ENCODE peak calls at places on chromosomes 3 and 15, in four cellular contexts. One of them, this sample, is unnamed.

GRCh38 chr3:192188218-192188835 is 539.0 kb downstream of the FGF12 start:
- DNase-seq in neuronal stem cell: peak
- DNase-seq in mesenchymal stem cell: peak
- DNase-seq in H1: peak
- DNase-seq in this sample: peak

GRCh38 chr3:119660474-119661150 is at the start of gene POPDC2:
- DNase-seq in neuronal stem cell: no peak
- DNase-seq in mesenchymal stem cell: peak
- DNase-seq in H1: no peak
- DNase-seq in this sample: no peak

GRCh38 chr15:32705450-32705849 is 12.4 kb upstream of the GREM1 start:
- DNase-seq in neuronal stem cell: no peak
- DNase-seq in mesenchymal stem cell: peak
- DNase-seq in H1: no peak
- DNase-seq in this sample: no peak

GRCh38 chr3:165837058-165837525 is at the start of gene BCHE:
- DNase-seq in neuronal stem cell: peak
- DNase-seq in mesenchymal stem cell: peak
- DNase-seq in H1: no peak
- DNase-seq in this sample: no peak

GRCh38 chr3:60094392-60094947 is 1044.6 kb upstream of the CFAP20DC start:
- DNase-seq in neuronal stem cell: no peak
- DNase-seq in mesenchymal stem cell: no peak
- DNase-seq in H1: no peak
- DNase-seq in this sample: no peak

GRCh38 chr3:11803977-11804903 is 42.4 kb downstream of the TAMM41 start:
- DNase-seq in neuronal stem cell: peak
- DNase-seq in mesenchymal stem cell: peak
- DNase-seq in H1: no peak
- DNase-seq in this sample: peak

GRCh38 chr15:58086479-58086878 is 21.0 kb upstream of the ALDH1A2 start:
- DNase-seq in neuronal stem cell: no peak
- DNase-seq in mesenchymal stem cell: no peak
- DNase-seq in H1: no peak
- DNase-seq in this sample: no peak

GRCh38 chr3:152331975-152332374 is 63.2 kb downstream of the MBNL1 start:
- DNase-seq in neuronal stem cell: no peak
- DNase-seq in mesenchymal stem cell: no peak
- DNase-seq in H1: no peak
- DNase-seq in this sample: no peak

GRCh38 chr3:164612751-164613150 is 465.5 kb downstream of the SI start:
- DNase-seq in neuronal stem cell: no peak
- DNase-seq in mesenchymal stem cell: no peak
- DNase-seq in H1: no peak
- DNase-seq in this sample: no peak

GRCh38 chr3:46612324-46612723 is at the start of gene FAM240A:
- DNase-seq in neuronal stem cell: no peak
- DNase-seq in mesenchymal stem cell: no peak
- DNase-seq in H1: peak
- DNase-seq in this sample: no peak

GRCh38 chr3:149620291-149621020 is 37.4 kb downstream of the WWTR1 start:
- DNase-seq in neuronal stem cell: no peak
- DNase-seq in mesenchymal stem cell: peak
- DNase-seq in H1: no peak
- DNase-seq in this sample: peak

GRCh38 chr3:10026084-10026890 is at the start of gene FANCD2:
- DNase-seq in neuronal stem cell: peak
- DNase-seq in mesenchymal stem cell: peak
- DNase-seq in H1: peak
- DNase-seq in this sample: peak

GRCh38 chr3:86990734-86991481 is at the start of gene VGLL3:
- DNase-seq in neuronal stem cell: peak
- DNase-seq in mesenchymal stem cell: peak
- DNase-seq in H1: peak
- DNase-seq in this sample: peak

GRCh38 chr3:167473863-167474262 is at the start of gene SERPINI2:
- DNase-seq in neuronal stem cell: no peak
- DNase-seq in mesenchymal stem cell: no peak
- DNase-seq in H1: no peak
- DNase-seq in this sample: no peak

GRCh38 chr3:165778891-165779290 is 58.3 kb downstream of the BCHE start:
- DNase-seq in neuronal stem cell: no peak
- DNase-seq in mesenchymal stem cell: no peak
- DNase-seq in H1: no peak
- DNase-seq in this sample: no peak

GRCh38 chr3:45440562-45440961 is 52.2 kb downstream of the LARS2 start:
- DNase-seq in neuronal stem cell: no peak
- DNase-seq in mesenchymal stem cell: no peak
- DNase-seq in H1: no peak
- DNase-seq in this sample: no peak

DNA sequence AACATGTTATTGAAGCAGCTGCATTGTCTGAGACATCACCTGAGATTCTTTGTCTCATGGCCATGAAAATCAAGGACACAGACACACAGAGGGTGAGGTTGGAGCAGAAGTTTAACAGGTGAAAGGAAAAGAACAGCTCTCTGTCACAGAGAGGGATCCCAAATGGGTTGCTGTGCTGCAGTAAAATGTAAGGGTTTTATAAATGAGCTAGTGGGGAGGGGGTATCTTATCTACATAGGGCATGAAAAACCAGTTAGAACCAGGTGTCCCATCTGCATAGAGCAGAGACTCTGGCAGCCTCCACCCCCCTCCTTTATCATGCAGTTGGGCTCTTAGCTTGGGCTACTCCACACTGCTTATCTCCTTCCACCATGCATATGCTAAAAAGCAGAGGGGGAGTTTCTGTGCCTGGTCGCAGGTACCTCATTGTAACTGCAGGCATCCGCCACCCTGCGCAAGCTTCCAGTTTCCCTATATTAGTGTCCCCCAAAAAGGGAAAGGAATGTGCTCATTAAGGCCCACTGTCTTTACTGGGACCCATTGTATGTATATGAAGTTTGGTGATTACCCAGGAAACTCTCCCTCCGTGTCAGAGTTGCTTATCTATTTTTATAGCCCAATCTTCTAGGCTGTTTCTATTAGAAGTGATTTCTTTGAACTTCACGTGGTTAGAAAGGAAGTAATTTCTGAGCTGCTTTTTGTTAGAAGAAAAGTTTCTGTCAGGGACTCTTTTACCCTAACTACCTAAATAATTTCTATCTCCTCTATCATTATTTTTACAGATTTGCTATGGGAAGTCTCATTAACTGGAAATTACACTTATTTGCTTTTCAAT is 17.4 kb upstream of the SENP7 start:
- DNase-seq in neuronal stem cell: no peak
- DNase-seq in mesenchymal stem cell: no peak
- DNase-seq in H1: peak
- DNase-seq in this sample: no peak
- H3K4me3 ChIP-seq in neuronal stem cell: no peak
- H3K4me3 ChIP-seq in mesenchymal stem cell: no peak
- H3K4me3 ChIP-seq in H1: no peak
- H3K4me3 ChIP-seq in this sample: no peak

DNA sequence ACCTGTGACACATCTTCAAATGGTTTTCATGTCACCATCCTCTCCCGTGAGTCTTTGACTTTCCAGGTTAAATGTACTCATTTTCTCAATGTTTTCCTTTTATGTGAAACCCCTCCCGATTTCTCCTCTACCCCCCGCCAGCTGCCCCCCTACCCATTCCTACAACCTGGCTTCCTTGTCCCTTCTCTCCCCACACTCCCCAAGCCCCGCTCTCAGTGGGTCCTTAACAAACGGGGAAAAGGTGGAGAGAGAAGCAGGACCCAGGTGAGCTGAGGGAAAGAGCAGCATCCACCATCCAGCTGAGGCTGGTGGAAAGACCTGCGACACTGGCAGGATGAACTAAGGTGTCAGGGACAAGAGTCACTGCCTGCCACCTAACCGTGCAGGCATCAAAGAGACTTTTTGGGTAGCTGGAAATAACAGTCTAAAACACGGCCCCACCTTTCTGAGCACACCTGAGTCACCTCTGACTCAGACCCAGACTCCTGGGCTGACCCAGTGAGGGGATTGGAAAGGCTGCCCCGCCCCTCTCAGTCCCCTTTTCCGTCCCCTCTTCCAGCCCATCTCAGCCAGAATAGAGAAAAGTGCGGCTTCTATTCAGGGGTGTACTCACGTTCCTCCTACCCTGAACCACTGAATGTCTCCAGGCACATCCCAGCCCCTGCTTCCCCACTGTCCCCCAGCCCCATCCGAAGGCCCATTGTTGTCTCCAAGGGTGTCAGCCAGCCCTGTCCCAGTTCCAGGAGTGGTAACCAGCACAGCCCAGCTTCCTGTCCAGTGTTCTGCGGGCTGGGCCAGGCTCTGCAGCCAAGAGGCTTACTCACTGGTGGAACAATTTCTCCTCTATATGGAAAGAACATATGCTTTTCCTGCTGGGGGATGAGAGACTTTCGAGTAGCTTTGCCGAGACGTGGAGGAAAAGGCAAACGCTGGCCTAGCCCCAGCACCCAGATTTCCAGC is 20.4 kb downstream of the ISG20 start:
- DNase-seq in neuronal stem cell: no peak
- DNase-seq in mesenchymal stem cell: no peak
- DNase-seq in H1: peak
- DNase-seq in this sample: no peak
- H3K27ac ChIP-seq in neuronal stem cell: no peak
- H3K27ac ChIP-seq in mesenchymal stem cell: no peak
- H3K27ac ChIP-seq in H1: no peak
- H3K27ac ChIP-seq in this sample: no peak

GRCh38 chr15:92648190-92648875 is 7.2 kb downstream of the FAM174B start:
- DNase-seq in neuronal stem cell: no peak
- DNase-seq in mesenchymal stem cell: no peak
- DNase-seq in H1: no peak
- DNase-seq in this sample: no peak
- H2BK12ac ChIP-seq in neuronal stem cell: no peak
- H2BK12ac ChIP-seq in mesenchymal stem cell: no peak
- H2BK12ac ChIP-seq in H1: peak
- H2BK12ac ChIP-seq in this sample: no peak

GRCh38 chr15:78034495-78035191 is 42.9 kb downstream of the TBC1D2B start:
- DNase-seq in neuronal stem cell: no peak
- DNase-seq in mesenchymal stem cell: peak
- DNase-seq in H1: no peak
- DNase-seq in this sample: no peak
- H3K4me3 ChIP-seq in neuronal stem cell: no peak
- H3K4me3 ChIP-seq in mesenchymal stem cell: no peak
- H3K4me3 ChIP-seq in H1: no peak
- H3K4me3 ChIP-seq in this sample: no peak

GRCh38 chr3:67832807-67833206 is 178.4 kb upstream of the SUCLG2 start:
- DNase-seq in neuronal stem cell: no peak
- DNase-seq in mesenchymal stem cell: no peak
- DNase-seq in H1: no peak
- DNase-seq in this sample: no peak
- H3K27ac ChIP-seq in neuronal stem cell: no peak
- H3K27ac ChIP-seq in mesenchymal stem cell: no peak
- H3K27ac ChIP-seq in H1: no peak
- H3K27ac ChIP-seq in this sample: no peak

GRCh38 chr15:64246364-64247189 is 83.8 kb upstream of the PPIB start:
- DNase-seq in neuronal stem cell: peak
- DNase-seq in mesenchymal stem cell: peak
- DNase-seq in H1: no peak
- DNase-seq in this sample: peak
- H2BK12ac ChIP-seq in neuronal stem cell: no peak
- H2BK12ac ChIP-seq in mesenchymal stem cell: peak
- H2BK12ac ChIP-seq in H1: peak
- H2BK12ac ChIP-seq in this sample: peak

GRCh38 chr3:16838561-16838960 is 46.2 kb upstream of the PLCL2 start:
- DNase-seq in neuronal stem cell: no peak
- DNase-seq in mesenchymal stem cell: no peak
- DNase-seq in H1: no peak
- DNase-seq in this sample: no peak
- H3K4me3 ChIP-seq in neuronal stem cell: no peak
- H3K4me3 ChIP-seq in mesenchymal stem cell: no peak
- H3K4me3 ChIP-seq in H1: no peak
- H3K4me3 ChIP-seq in this sample: no peak

GRCh38 chr3:15110201-15110600 is 11.3 kb upstream of the RBSN start:
- DNase-seq in neuronal stem cell: no peak
- DNase-seq in mesenchymal stem cell: no peak
- DNase-seq in H1: no peak
- DNase-seq in this sample: no peak

GRCh38 chr3:15108082-15108545 is 9.2 kb upstream of the RBSN start:
- DNase-seq in neuronal stem cell: peak
- DNase-seq in mesenchymal stem cell: peak
- DNase-seq in H1: peak
- DNase-seq in this sample: peak

GRCh38 chr3:15108869-15109268 is 9.9 kb upstream of the RBSN start:
- DNase-seq in neuronal stem cell: no peak
- DNase-seq in mesenchymal stem cell: no peak
- DNase-seq in H1: no peak
- DNase-seq in this sample: no peak

GRCh38 chr3:15102833-15103232 is 3.9 kb upstream of the RBSN start:
- DNase-seq in neuronal stem cell: no peak
- DNase-seq in mesenchymal stem cell: no peak
- DNase-seq in H1: no peak
- DNase-seq in this sample: no peak

DNA sequence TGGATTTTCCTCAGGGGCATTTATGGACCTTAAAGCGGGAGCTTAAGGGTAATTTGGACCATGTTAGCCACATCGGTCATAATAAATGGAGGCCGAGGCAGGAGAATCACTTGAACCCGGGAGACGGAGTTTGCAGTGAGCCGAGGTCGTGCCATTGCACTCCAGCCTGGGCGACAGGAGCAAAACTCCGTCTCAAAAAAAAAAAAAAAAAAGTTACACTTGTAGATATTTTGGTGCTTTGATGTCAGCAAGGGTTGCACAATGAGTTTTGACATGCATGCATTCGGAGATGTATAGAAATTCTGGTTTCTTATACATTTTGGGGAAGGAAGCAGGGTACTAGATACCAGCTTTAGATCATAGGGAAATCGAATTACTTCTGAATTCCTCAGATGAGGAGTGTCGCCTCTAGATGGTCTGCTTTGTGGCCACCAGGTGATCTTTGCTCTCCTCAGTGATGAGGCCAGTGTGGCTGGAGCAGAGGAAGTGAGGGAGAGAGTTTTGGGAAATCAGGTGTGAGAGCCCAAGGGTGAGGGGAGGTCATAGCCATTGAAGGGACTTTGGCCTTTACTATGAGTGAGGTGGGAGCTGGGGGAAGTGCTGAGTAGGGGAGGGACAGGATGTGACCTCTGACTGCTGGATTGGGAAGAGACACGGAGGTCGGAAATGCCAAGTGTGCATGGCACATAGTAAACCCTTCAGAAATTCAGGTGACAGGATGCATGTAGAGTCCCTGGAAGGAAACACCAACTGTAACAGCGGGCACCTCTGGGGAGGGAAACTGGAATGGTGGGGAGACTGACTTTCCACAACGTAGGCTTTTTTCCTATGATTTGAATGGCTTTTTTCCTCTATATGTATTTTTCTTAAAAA is 8.4 kb upstream of the RBSN start:
- DNase-seq in neuronal stem cell: no peak
- DNase-seq in mesenchymal stem cell: no peak
- DNase-seq in H1: no peak
- DNase-seq in this sample: no peak
- H3K27ac ChIP-seq in neuronal stem cell: no peak
- H3K27ac ChIP-seq in mesenchymal stem cell: no peak
- H3K27ac ChIP-seq in H1: no peak
- H3K27ac ChIP-seq in this sample: no peak